ENCODE peak calls at places on chromosomes 16 and 17, in seven cellular contexts. One of them, this sample, is unnamed.

GRCh38 chr17:60586288-60586974 is 13.6 kb upstream of the PPM1D start:
- DNase-seq in astrocyte of the spinal cord: no peak
- DNase-seq in tibial artery: no peak
- DNase-seq in PC-9: no peak
- DNase-seq in lower lobe of right lung: no peak
- DNase-seq in CD8-positive, alpha-beta T cell: no peak
- DNase-seq in brain microvascular endothelial cell: no peak
- DNase-seq in this sample: peak; percentile 44

GRCh38 chr17:77882481-77883212 is 75.9 kb upstream of the TNRC6C start:
- DNase-seq in astrocyte of the spinal cord: peak; percentile 55
- DNase-seq in tibial artery: no peak
- DNase-seq in PC-9: no peak
- DNase-seq in lower lobe of right lung: peak; percentile 65
- DNase-seq in CD8-positive, alpha-beta T cell: peak; percentile 85
- DNase-seq in brain microvascular endothelial cell: peak; percentile 85
- DNase-seq in this sample: peak; percentile 51

GRCh38 chr16:83666449-83666848 is 141.3 kb upstream of the HSBP1 start:
- DNase-seq in astrocyte of the spinal cord: no peak
- DNase-seq in tibial artery: no peak
- DNase-seq in PC-9: no peak
- DNase-seq in lower lobe of right lung: no peak
- DNase-seq in CD8-positive, alpha-beta T cell: no peak
- DNase-seq in brain microvascular endothelial cell: no peak
- DNase-seq in this sample: no peak

GRCh38 chr16:48676836-48677235 is 66.9 kb upstream of the N4BP1 start:
- DNase-seq in astrocyte of the spinal cord: no peak
- DNase-seq in tibial artery: no peak
- DNase-seq in PC-9: no peak
- DNase-seq in lower lobe of right lung: no peak
- DNase-seq in CD8-positive, alpha-beta T cell: no peak
- DNase-seq in brain microvascular endothelial cell: no peak
- DNase-seq in this sample: peak; percentile 12

GRCh38 chr16:57750796-57751538 is 15.4 kb downstream of the KATNB1 start:
- DNase-seq in astrocyte of the spinal cord: no peak
- DNase-seq in tibial artery: no peak
- DNase-seq in PC-9: no peak
- DNase-seq in lower lobe of right lung: peak; percentile 46
- DNase-seq in CD8-positive, alpha-beta T cell: no peak
- DNase-seq in brain microvascular endothelial cell: no peak
- DNase-seq in this sample: no peak

GRCh38 chr16:28298511-28298878 is 6.2 kb downstream of the SBK1 start:
- DNase-seq in astrocyte of the spinal cord: no peak
- DNase-seq in tibial artery: no peak
- DNase-seq in PC-9: no peak
- DNase-seq in lower lobe of right lung: no peak
- DNase-seq in CD8-positive, alpha-beta T cell: no peak
- DNase-seq in brain microvascular endothelial cell: no peak
- DNase-seq in this sample: no peak

GRCh38 chr16:79168321-79168720 is 432.2 kb downstream of the MAF start:
- DNase-seq in astrocyte of the spinal cord: no peak
- DNase-seq in tibial artery: no peak
- DNase-seq in PC-9: no peak
- DNase-seq in lower lobe of right lung: no peak
- DNase-seq in CD8-positive, alpha-beta T cell: no peak
- DNase-seq in brain microvascular endothelial cell: no peak
- DNase-seq in this sample: no peak

GRCh38 chr17:55710829-55711496 is 11.7 kb downstream of the TMEM100 start:
- DNase-seq in astrocyte of the spinal cord: peak; percentile 13
- DNase-seq in tibial artery: no peak
- DNase-seq in PC-9: no peak
- DNase-seq in lower lobe of right lung: no peak
- DNase-seq in CD8-positive, alpha-beta T cell: no peak
- DNase-seq in brain microvascular endothelial cell: no peak
- DNase-seq in this sample: no peak

GRCh38 chr16:8686031-8686621 is 11.7 kb downstream of the ABAT start:
- DNase-seq in astrocyte of the spinal cord: no peak
- DNase-seq in tibial artery: no peak
- DNase-seq in PC-9: peak; percentile 49
- DNase-seq in lower lobe of right lung: no peak
- DNase-seq in CD8-positive, alpha-beta T cell: no peak
- DNase-seq in brain microvascular endothelial cell: no peak
- DNase-seq in this sample: no peak

GRCh38 chr17:68182940-68183551 is 64.8 kb upstream of the AMZ2 start:
- DNase-seq in astrocyte of the spinal cord: no peak
- DNase-seq in tibial artery: no peak
- DNase-seq in PC-9: peak; percentile 26
- DNase-seq in lower lobe of right lung: no peak
- DNase-seq in CD8-positive, alpha-beta T cell: peak; percentile 83
- DNase-seq in brain microvascular endothelial cell: no peak
- DNase-seq in this sample: no peak

GRCh38 chr16:79390481-79391051 is 210.0 kb downstream of the MAF start:
- DNase-seq in astrocyte of the spinal cord: no peak
- DNase-seq in tibial artery: no peak
- DNase-seq in PC-9: no peak
- DNase-seq in lower lobe of right lung: no peak
- DNase-seq in CD8-positive, alpha-beta T cell: no peak
- DNase-seq in brain microvascular endothelial cell: no peak
- DNase-seq in this sample: no peak

GRCh38 chr17:2111691-2112090 is 56.8 kb downstream of the HIC1 start:
- DNase-seq in astrocyte of the spinal cord: peak; percentile 93
- DNase-seq in tibial artery: no peak
- DNase-seq in PC-9: peak; percentile 72
- DNase-seq in lower lobe of right lung: no peak
- DNase-seq in CD8-positive, alpha-beta T cell: no peak
- DNase-seq in brain microvascular endothelial cell: peak; percentile 71
- DNase-seq in this sample: peak; percentile 98

GRCh38 chr17:78414178-78415162 is 36.0 kb downstream of the PGS1 start:
- DNase-seq in astrocyte of the spinal cord: no peak
- DNase-seq in tibial artery: no peak
- DNase-seq in PC-9: no peak
- DNase-seq in lower lobe of right lung: no peak
- DNase-seq in CD8-positive, alpha-beta T cell: peak; percentile 69
- DNase-seq in brain microvascular endothelial cell: no peak
- DNase-seq in this sample: no peak

GRCh38 chr17:9104370-9105041 is 83.2 kb downstream of the NTN1 start:
- DNase-seq in astrocyte of the spinal cord: no peak
- DNase-seq in tibial artery: peak; percentile 88
- DNase-seq in PC-9: no peak
- DNase-seq in lower lobe of right lung: no peak
- DNase-seq in CD8-positive, alpha-beta T cell: no peak
- DNase-seq in brain microvascular endothelial cell: no peak
- DNase-seq in this sample: no peak
- H3K4me3 ChIP-seq in astrocyte of the spinal cord: no peak overlapping the region
- H3K4me3 ChIP-seq in tibial artery: no peak overlapping the region
- H3K4me3 ChIP-seq in PC-9: no peak overlapping the region
- H3K4me3 ChIP-seq in lower lobe of right lung: no peak overlapping the region
- H3K4me3 ChIP-seq in CD8-positive, alpha-beta T cell: no peak overlapping the region
- H3K4me3 ChIP-seq in brain microvascular endothelial cell: no peak overlapping the region
- H3K4me3 ChIP-seq in this sample: no peak overlapping the region

GRCh38 chr17:3602499-3602898 is 6.7 kb downstream of the TRPV1 start:
- DNase-seq in astrocyte of the spinal cord: peak; percentile 22
- DNase-seq in tibial artery: no peak
- DNase-seq in PC-9: no peak
- DNase-seq in lower lobe of right lung: no peak
- DNase-seq in CD8-positive, alpha-beta T cell: no peak
- DNase-seq in brain microvascular endothelial cell: no peak
- DNase-seq in this sample: peak; percentile 41
- TF ChIP-seq CTCF in astrocyte of the spinal cord: peak; percentile 43
- TF ChIP-seq CTCF in tibial artery: peak; percentile 13
- TF ChIP-seq CTCF in PC-9: peak; percentile 57
- TF ChIP-seq CTCF in lower lobe of right lung: peak; percentile 30
- TF ChIP-seq CTCF in CD8-positive, alpha-beta T cell: no peak
- TF ChIP-seq CTCF in brain microvascular endothelial cell: peak; percentile 57
- TF ChIP-seq CTCF in this sample: peak; percentile 53

GRCh38 chr17:18248811-18249210 is 9.7 kb downstream of the FLII start:
- DNase-seq in astrocyte of the spinal cord: no peak
- DNase-seq in tibial artery: no peak
- DNase-seq in PC-9: no peak
- DNase-seq in lower lobe of right lung: no peak
- DNase-seq in CD8-positive, alpha-beta T cell: no peak
- DNase-seq in brain microvascular endothelial cell: no peak
- DNase-seq in this sample: no peak

GRCh38 chr17:18247613-18248001 is 10.9 kb downstream of the FLII start:
- DNase-seq in astrocyte of the spinal cord: no peak
- DNase-seq in tibial artery: no peak
- DNase-seq in PC-9: no peak
- DNase-seq in lower lobe of right lung: no peak
- DNase-seq in CD8-positive, alpha-beta T cell: no peak
- DNase-seq in brain microvascular endothelial cell: no peak
- DNase-seq in this sample: no peak

GRCh38 chr17:18246109-18246725 is 12.3 kb downstream of the FLII start:
- DNase-seq in astrocyte of the spinal cord: no peak
- DNase-seq in tibial artery: no peak
- DNase-seq in PC-9: no peak
- DNase-seq in lower lobe of right lung: no peak
- DNase-seq in CD8-positive, alpha-beta T cell: no peak
- DNase-seq in brain microvascular endothelial cell: no peak
- DNase-seq in this sample: no peak

GRCh38 chr17:18248300-18248731 is 10.2 kb downstream of the FLII start:
- DNase-seq in astrocyte of the spinal cord: peak; percentile 66
- DNase-seq in tibial artery: peak; percentile 79
- DNase-seq in PC-9: peak; percentile 75
- DNase-seq in lower lobe of right lung: no peak
- DNase-seq in CD8-positive, alpha-beta T cell: peak; percentile 76
- DNase-seq in brain microvascular endothelial cell: no peak
- DNase-seq in this sample: peak; percentile 71

DNA sequence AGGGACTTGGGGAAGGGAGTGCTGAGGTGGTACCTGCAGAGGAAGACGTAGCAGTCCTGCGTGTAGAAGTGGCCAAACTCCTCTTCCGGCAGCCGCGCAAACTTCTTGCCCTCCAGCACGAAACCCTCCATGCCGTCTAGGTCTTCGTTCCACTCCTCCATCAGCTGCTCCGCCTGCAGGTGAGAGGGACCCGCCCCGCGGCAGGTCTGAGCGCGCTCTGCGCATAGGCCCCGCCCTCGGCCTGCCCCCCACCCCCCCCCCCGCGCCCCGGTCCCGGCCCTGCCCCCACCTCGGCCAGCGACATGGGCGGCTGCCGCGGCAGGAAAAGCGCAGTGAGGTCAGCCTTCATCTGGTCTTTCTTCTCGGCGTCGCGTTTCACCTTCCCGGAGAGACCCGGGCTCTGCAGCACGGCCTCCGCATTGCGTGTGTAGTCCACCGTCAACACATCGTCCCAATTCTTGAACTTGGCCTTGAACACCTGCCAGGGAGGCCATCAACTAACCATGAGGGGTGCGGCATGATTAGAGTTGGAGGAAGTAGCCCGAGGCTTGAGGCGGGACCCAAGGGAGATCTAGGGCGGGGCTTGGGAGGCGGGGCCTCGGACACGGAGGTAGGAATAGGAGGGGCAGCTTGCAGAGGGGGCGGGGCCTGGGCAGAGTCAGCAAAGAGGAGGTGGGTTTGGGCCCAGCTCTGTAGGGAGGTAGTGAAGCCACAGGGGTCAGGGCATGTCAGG is 11.5 kb downstream of the FLII start:
- DNase-seq in astrocyte of the spinal cord: no peak
- DNase-seq in tibial artery: no peak
- DNase-seq in PC-9: peak; percentile 90
- DNase-seq in lower lobe of right lung: peak; percentile 93
- DNase-seq in CD8-positive, alpha-beta T cell: no peak
- DNase-seq in brain microvascular endothelial cell: no peak
- DNase-seq in this sample: peak; percentile 32
- H3K4me3 ChIP-seq in astrocyte of the spinal cord: no peak overlapping the region
- H3K4me3 ChIP-seq in tibial artery: no peak overlapping the region
- H3K4me3 ChIP-seq in PC-9: no peak overlapping the region
- H3K4me3 ChIP-seq in lower lobe of right lung: peak overlapping the region; percentile 17
- H3K4me3 ChIP-seq in CD8-positive, alpha-beta T cell: no peak overlapping the region
- H3K4me3 ChIP-seq in brain microvascular endothelial cell: no peak overlapping the region
- H3K4me3 ChIP-seq in this sample: no peak overlapping the region

DNA sequence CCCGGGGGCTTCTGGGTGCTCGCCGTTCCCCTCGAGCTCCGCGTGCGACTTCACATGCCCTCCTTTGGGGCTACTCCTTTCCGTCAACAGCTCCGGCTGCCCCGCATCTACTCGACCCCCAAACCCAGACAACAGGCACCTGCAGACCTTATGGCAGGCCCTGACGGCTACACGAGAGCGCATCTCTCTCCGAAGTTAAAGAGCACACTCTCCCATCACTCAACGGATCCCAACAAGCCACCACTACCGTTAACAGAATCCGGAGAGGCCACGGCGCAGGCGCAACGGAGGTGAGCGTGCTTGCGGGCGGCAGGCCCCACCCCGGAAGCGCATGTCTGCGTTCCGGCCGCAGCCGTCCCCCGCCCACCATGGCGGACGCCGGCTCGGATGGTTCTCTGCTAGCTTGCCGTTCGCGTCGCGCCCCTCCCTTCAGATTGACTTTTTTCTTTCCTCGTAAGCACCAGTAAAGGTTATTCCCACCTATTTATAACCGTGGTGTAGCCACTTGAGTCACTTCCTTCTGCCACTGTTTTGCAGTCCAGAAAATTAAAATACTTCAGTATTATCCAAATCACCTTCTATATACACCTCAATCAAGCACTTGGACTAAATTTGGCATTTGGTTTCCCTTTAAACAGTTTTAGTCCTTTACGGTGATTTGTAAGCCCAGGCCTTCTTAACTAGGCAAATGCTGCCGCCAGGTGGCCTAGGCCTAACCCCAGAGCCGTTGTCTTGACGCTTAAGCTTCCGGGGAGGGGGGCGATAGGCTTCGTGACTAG is at the start of gene POLG2:
- DNase-seq in astrocyte of the spinal cord: peak; percentile 91
- DNase-seq in tibial artery: peak; percentile 94
- DNase-seq in PC-9: peak; percentile 92
- DNase-seq in lower lobe of right lung: peak; percentile 97
- DNase-seq in CD8-positive, alpha-beta T cell: peak; percentile 97
- DNase-seq in brain microvascular endothelial cell: peak; percentile 87
- DNase-seq in this sample: peak; percentile 93
- TF ChIP-seq CTCF in astrocyte of the spinal cord: peak; percentile 60
- TF ChIP-seq CTCF in tibial artery: peak; percentile 32
- TF ChIP-seq CTCF in PC-9: peak; percentile 67
- TF ChIP-seq CTCF in lower lobe of right lung: peak; percentile 37
- TF ChIP-seq CTCF in CD8-positive, alpha-beta T cell: peak; percentile 54
- TF ChIP-seq CTCF in brain microvascular endothelial cell: peak; percentile 70
- TF ChIP-seq CTCF in this sample: peak; percentile 51

DNA sequence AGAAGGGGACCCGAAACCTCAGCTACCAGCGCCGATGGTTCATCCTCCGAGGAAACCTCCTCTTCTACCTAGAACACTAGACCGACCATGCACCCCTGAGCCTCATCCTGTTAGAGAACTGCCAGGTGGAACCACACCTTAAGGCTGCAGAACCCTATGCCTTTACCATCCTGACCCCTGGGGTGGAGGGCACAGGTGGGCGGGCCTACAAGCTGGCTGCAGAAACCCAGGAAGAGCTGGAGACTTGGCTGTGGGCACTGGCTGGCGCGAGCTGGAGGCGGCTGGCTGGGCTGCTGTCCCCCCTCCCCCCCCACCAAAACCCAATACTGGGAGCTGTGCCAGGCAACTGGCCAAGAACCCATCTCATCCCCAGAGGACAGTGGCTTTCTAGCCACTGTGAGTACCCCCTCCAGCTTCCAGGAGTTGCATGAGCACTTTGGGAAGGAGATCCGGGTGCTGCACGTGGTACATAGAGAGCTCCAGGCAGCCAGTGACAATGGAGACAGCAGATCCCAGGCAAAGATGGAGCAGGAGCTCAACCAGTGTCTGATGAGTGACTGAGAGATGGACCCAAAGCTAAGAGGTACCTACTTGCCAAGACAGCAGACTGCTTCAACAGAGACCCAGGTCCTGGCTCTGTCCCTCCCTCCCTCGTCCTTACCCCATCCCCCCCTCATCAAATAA is 1.4 kb upstream of the CD2BP2 start:
- DNase-seq in astrocyte of the spinal cord: no peak
- DNase-seq in tibial artery: peak; percentile 64
- DNase-seq in PC-9: peak; percentile 40
- DNase-seq in lower lobe of right lung: peak; percentile 45
- DNase-seq in CD8-positive, alpha-beta T cell: no peak
- DNase-seq in brain microvascular endothelial cell: no peak
- DNase-seq in this sample: no peak
- H3K4me3 ChIP-seq in astrocyte of the spinal cord: no peak overlapping the region
- H3K4me3 ChIP-seq in tibial artery: peak overlapping the region; percentile 74
- H3K4me3 ChIP-seq in PC-9: peak overlapping the region; percentile 99
- H3K4me3 ChIP-seq in lower lobe of right lung: peak overlapping the region; percentile 96
- H3K4me3 ChIP-seq in CD8-positive, alpha-beta T cell: no peak overlapping the region
- H3K4me3 ChIP-seq in brain microvascular endothelial cell: no peak overlapping the region
- H3K4me3 ChIP-seq in this sample: peak overlapping the region; percentile 97

This sample was measured in fibroblast of villous mesenchyme.